ENCODE peak calls at places on chromosomes 12 and 14, in six cellular contexts. J is stimulated activated CD4-positive, alpha-beta T cell treated with anti-CD3 and anti-CD28 coated beads, Interleukin-2, amount 100 ng/mL, for 48 hours; D is heart right ventricle; C is T-cell; U is H54; E is germinal center. X is an unnamed sample.

GRCh38 chr14:98579140-98579539 is 692.9 kb downstream of the BCL11B start:
- DNase-seq in D (no peak), U (no peak), J (no peak), E (no peak), C (no peak), X (no peak)

GRCh38 chr12:71685961-71686657 is at the start of gene TMEM19:
- DNase-seq in U (peak), J (peak), E (peak), C (peak), D (peak), X (peak)

GRCh38 chr14:65501328-65501727 is 88.8 kb downstream of the FUT8 start:
- DNase-seq in J (no peak), C (no peak), E (no peak), D (no peak), U (no peak), X (no peak)

GRCh38 chr12:32727237-32727636 is 28.5 kb downstream of the YARS2 start:
- DNase-seq in E (no peak), D (no peak), C (no peak), J (no peak), U (no peak), X (no peak)

GRCh38 chr12:96876966-96877365 is 30.1 kb upstream of the NEDD1 start:
- DNase-seq in C (no peak), J (no peak), D (no peak), U (peak), E (no peak), X (no peak)

GRCh38 chr12:78392918-78393317 is 471.7 kb upstream of the SYT1 start:
- DNase-seq in C (no peak), D (no peak), J (no peak), E (no peak), U (no peak), X (no peak)

GRCh38 chr14:72525087-72525909 is 368.6 kb downstream of the DPF3 start:
- DNase-seq in U (no peak), J (no peak), C (no peak), E (no peak), D (no peak), X (no peak)

GRCh38 chr12:61521258-61521657 is 738.9 kb upstream of the USP15 start:
- DNase-seq in E (no peak), U (no peak), C (no peak), J (no peak), D (no peak), X (no peak)

GRCh38 chr14:100279133-100279532 is 27.1 kb downstream of the SLC25A29 start:
- DNase-seq in E (no peak), J (no peak), C (no peak), D (no peak), U (no peak), X (no peak)

GRCh38 chr12:68786929-68787328 is 21.0 kb upstream of the MDM2 start:
- DNase-seq in U (no peak), E (no peak), C (no peak), D (no peak), J (no peak), X (no peak)

GRCh38 chr14:79028281-79028680 is 858.1 kb downstream of the NRXN3 start:
- DNase-seq in U (no peak), D (no peak), C (no peak), J (no peak), E (no peak), X (no peak)

GRCh38 chr14:87944987-87945604 is 47.9 kb downstream of the GALC start:
- DNase-seq in J (no peak), U (no peak), C (no peak), D (no peak), E (peak), X (peak)

GRCh38 chr14:57747036-57747435 is 118.9 kb downstream of the SLC35F4 start:
- DNase-seq in D (no peak), U (no peak), J (no peak), C (no peak), E (no peak), X (no peak)

GRCh38 chr12:91127296-91127695 is 16.0 kb upstream of the LUM start:
- DNase-seq in C (no peak), D (no peak), U (no peak), E (no peak), J (no peak), X (no peak)

GRCh38 chr14:100065161-100065871 is at the start of gene EVL:
- DNase-seq in E (peak), U (no peak), D (peak), C (peak), J (peak), X (no peak)

GRCh38 chr12:60281522-60281921 is 685.7 kb downstream of the SLC16A7 start:
- DNase-seq in J (no peak), E (no peak), U (no peak), D (no peak), C (no peak), X (no peak)

GRCh38 chr12:60849723-60850122 is 1253.9 kb downstream of the SLC16A7 start:
- DNase-seq in J (no peak), C (no peak), E (no peak), U (no peak), D (no peak), X (no peak)

GRCh38 chr12:17666641-17667324 is 423.2 kb downstream of the RERGL start:
- DNase-seq in U (no peak), J (no peak), D (no peak), E (no peak), C (no peak), X (no peak)

X was measured in BJ.